ENCODE peak calls at places on chromosomes 6 and 20, in five cellular contexts. One of them, this sample, is unnamed.

GRCh38 chr20:16922834-16923233 is 174.7 kb downstream of the OTOR start:
- DNase-seq in transverse colon: no peak
- DNase-seq in ascending aorta: no peak
- DNase-seq in GM23248: peak; percentile 90
- DNase-seq in heart right ventricle: no peak
- DNase-seq in this sample: no peak

GRCh38 chr6:84411060-84411629 is 183.7 kb upstream of the CEP162 start:
- DNase-seq in GM23248: peak; percentile 94
- DNase-seq in transverse colon: no peak
- DNase-seq in ascending aorta: peak; percentile 65
- DNase-seq in heart right ventricle: no peak
- DNase-seq in this sample: no peak

GRCh38 chr6:155706341-155706740 is 250.7 kb upstream of the NOX3 start:
- DNase-seq in GM23248: no peak
- DNase-seq in heart right ventricle: no peak
- DNase-seq in ascending aorta: no peak
- DNase-seq in transverse colon: no peak
- DNase-seq in this sample: no peak

GRCh38 chr6:81241717-81242116 is 510.8 kb downstream of the TENT5A start:
- DNase-seq in heart right ventricle: no peak
- DNase-seq in GM23248: peak; percentile 65
- DNase-seq in ascending aorta: no peak
- DNase-seq in transverse colon: no peak
- DNase-seq in this sample: no peak

GRCh38 chr6:31663087-31663960 is 1.5 kb downstream of the GPANK1 start:
- DNase-seq in ascending aorta: no peak
- DNase-seq in GM23248: peak; percentile 72
- DNase-seq in transverse colon: no peak
- DNase-seq in heart right ventricle: no peak
- DNase-seq in this sample: no peak

GRCh38 chr20:51739722-51740249 is 28.4 kb downstream of the ATP9A start:
- DNase-seq in GM23248: no peak
- DNase-seq in transverse colon: no peak
- DNase-seq in ascending aorta: no peak
- DNase-seq in heart right ventricle: no peak
- DNase-seq in this sample: no peak

GRCh38 chr20:47676219-47676721 is 109.0 kb downstream of the SULF2 start:
- DNase-seq in GM23248: no peak
- DNase-seq in ascending aorta: no peak
- DNase-seq in heart right ventricle: no peak
- DNase-seq in transverse colon: no peak
- DNase-seq in this sample: no peak

GRCh38 chr20:24842591-24843442 is 106.3 kb upstream of the CST7 start:
- DNase-seq in ascending aorta: no peak
- DNase-seq in GM23248: no peak
- DNase-seq in heart right ventricle: no peak
- DNase-seq in transverse colon: peak; percentile 49
- DNase-seq in this sample: no peak

GRCh38 chr20:24781061-24781980 is 167.7 kb upstream of the CST7 start:
- DNase-seq in GM23248: peak; percentile 77
- DNase-seq in transverse colon: no peak
- DNase-seq in ascending aorta: peak; percentile 59
- DNase-seq in heart right ventricle: no peak
- DNase-seq in this sample: no peak

GRCh38 chr6:30565772-30566171 is 5.5 kb upstream of the ABCF1 start:
- DNase-seq in ascending aorta: no peak
- DNase-seq in heart right ventricle: no peak
- DNase-seq in GM23248: no peak
- DNase-seq in transverse colon: no peak
- DNase-seq in this sample: no peak

GRCh38 chr6:98323605-98324004 is 510.8 kb upstream of the POU3F2 start:
- DNase-seq in ascending aorta: no peak
- DNase-seq in heart right ventricle: no peak
- DNase-seq in transverse colon: no peak
- DNase-seq in GM23248: no peak
- DNase-seq in this sample: no peak
- H3K27ac ChIP-seq in ascending aorta: no peak overlapping the region
- H3K27ac ChIP-seq in heart right ventricle: no peak overlapping the region
- H3K27ac ChIP-seq in transverse colon: no peak overlapping the region
- H3K27ac ChIP-seq in GM23248: no peak overlapping the region
- H3K27ac ChIP-seq in this sample: no peak overlapping the region

GRCh38 chr6:79453558-79454042 is 83.6 kb downstream of the LCA5 start:
- DNase-seq in ascending aorta: no peak
- DNase-seq in heart right ventricle: no peak
- DNase-seq in transverse colon: no peak
- DNase-seq in GM23248: peak; percentile 84
- DNase-seq in this sample: no peak
- H3K27ac ChIP-seq in ascending aorta: no peak overlapping the region
- H3K27ac ChIP-seq in heart right ventricle: no peak overlapping the region
- H3K27ac ChIP-seq in transverse colon: no peak overlapping the region
- H3K27ac ChIP-seq in GM23248: peak overlapping the region; percentile 62
- H3K27ac ChIP-seq in this sample: no peak overlapping the region

GRCh38 chr6:16850332-16851022 is 89.2 kb upstream of the ATXN1 start:
- DNase-seq in heart right ventricle: no peak
- DNase-seq in transverse colon: no peak
- DNase-seq in ascending aorta: no peak
- DNase-seq in GM23248: no peak
- DNase-seq in this sample: no peak

GRCh38 chr6:16849280-16850210 is 88.3 kb upstream of the ATXN1 start:
- DNase-seq in ascending aorta: no peak
- DNase-seq in GM23248: peak; percentile 62
- DNase-seq in heart right ventricle: no peak
- DNase-seq in transverse colon: peak; percentile 9
- DNase-seq in this sample: no peak

GRCh38 chr6:16854986-16855385 is 93.7 kb upstream of the ATXN1 start:
- DNase-seq in ascending aorta: no peak
- DNase-seq in transverse colon: no peak
- DNase-seq in heart right ventricle: no peak
- DNase-seq in GM23248: peak; percentile 33
- DNase-seq in this sample: no peak

GRCh38 chr6:16851044-16851540 is 89.8 kb upstream of the ATXN1 start:
- DNase-seq in ascending aorta: no peak
- DNase-seq in heart right ventricle: no peak
- DNase-seq in transverse colon: no peak
- DNase-seq in GM23248: no peak
- DNase-seq in this sample: no peak

GRCh38 chr6:16851758-16852157 is 90.5 kb upstream of the ATXN1 start:
- DNase-seq in GM23248: no peak
- DNase-seq in transverse colon: no peak
- DNase-seq in ascending aorta: no peak
- DNase-seq in heart right ventricle: no peak
- DNase-seq in this sample: no peak
- H3K27ac ChIP-seq in GM23248: no peak overlapping the region
- H3K27ac ChIP-seq in transverse colon: no peak overlapping the region
- H3K27ac ChIP-seq in ascending aorta: no peak overlapping the region
- H3K27ac ChIP-seq in heart right ventricle: no peak overlapping the region
- H3K27ac ChIP-seq in this sample: no peak overlapping the region

GRCh38 chr6:169800668-169801395 is 49.4 kb downstream of the ERMARD start:
- DNase-seq in ascending aorta: peak; percentile 58
- DNase-seq in heart right ventricle: no peak
- DNase-seq in GM23248: peak; percentile 85
- DNase-seq in transverse colon: peak; percentile 30
- DNase-seq in this sample: peak; percentile 34
- H3K27ac ChIP-seq in ascending aorta: no peak overlapping the region
- H3K27ac ChIP-seq in heart right ventricle: no peak overlapping the region
- H3K27ac ChIP-seq in GM23248: no peak overlapping the region
- H3K27ac ChIP-seq in transverse colon: no peak overlapping the region
- H3K27ac ChIP-seq in this sample: no peak overlapping the region

DNA sequence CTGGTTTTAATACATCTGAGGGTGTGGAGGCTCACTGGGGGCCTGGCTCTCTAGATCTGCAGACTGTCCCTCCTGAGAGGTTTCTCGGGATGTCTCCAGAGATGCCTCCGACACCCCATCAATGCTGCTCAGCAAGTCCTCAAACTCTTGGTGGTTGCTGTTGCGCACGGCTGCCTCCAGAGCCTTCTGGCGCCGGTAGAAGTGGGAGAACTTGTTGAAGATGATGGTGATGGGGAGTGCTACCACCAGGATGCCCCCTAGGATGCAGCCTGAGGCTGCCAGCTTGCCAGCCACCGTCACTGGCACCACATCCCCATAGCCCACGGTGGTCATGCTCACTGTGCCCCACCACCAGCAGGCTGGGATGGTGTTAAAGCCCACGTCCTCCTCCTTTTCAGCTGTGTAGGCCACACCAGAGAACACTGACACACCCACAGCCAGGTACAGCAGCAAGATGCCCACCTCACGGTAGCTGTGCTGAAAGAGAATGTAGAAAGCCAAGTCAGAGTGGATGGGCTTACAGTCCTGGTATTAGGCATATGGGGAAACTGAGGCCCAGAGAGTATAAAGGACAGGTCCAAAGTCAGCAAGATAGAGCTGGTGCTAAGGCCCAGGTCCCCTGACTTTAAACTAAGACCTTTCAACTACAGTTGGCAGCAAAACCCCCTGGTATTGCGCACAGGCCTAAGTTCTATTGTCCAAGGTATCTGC is 5.9 kb downstream of the KCNS1 start:
- DNase-seq in ascending aorta: no peak
- DNase-seq in heart right ventricle: no peak
- DNase-seq in GM23248: no peak
- DNase-seq in transverse colon: no peak
- DNase-seq in this sample: no peak
- H3K27ac ChIP-seq in ascending aorta: no peak overlapping the region
- H3K27ac ChIP-seq in heart right ventricle: no peak overlapping the region
- H3K27ac ChIP-seq in GM23248: no peak overlapping the region
- H3K27ac ChIP-seq in transverse colon: no peak overlapping the region
- H3K27ac ChIP-seq in this sample: no peak overlapping the region

DNA sequence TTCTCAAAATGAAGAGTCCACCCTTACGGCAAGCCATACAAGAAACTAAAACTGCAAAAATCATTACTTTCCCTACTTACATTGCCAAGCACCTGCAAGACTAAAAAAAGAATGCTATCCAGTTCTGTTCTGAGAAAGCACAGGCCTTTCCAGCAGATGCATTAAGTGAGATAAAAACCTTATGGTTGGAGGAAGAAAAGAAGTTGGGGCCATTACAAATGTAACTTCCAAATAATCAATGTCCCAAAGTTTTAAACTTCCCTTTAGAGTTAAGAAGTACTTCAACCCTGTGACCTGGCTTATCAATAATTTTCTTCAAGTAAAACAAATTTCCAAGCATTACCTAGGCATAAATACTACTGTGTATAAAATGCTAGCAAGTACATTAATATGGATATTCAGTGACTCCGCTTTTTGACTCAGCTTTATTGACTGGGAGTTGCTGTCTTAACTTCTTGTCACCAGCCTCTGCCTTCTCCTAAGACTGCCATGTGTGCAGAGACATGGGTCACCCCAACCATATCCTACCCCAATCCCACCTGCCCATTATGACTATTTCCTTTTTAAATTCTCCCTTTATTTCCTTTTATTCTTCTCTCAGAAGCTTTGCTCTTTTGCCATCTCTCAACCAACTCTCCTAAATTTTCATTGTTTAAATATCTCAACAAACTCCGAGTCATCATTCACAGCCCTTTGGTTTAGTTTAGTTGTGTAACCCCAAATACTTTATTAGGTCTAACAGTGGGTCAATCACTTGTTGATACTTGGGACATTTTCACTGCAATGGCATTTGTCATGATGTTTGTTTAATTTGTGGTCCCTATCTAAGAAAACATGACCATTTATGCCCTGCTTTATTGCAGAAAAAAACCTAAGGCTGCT is 49.7 kb downstream of the SLC22A23 start:
- DNase-seq in heart right ventricle: no peak
- DNase-seq in GM23248: no peak
- DNase-seq in ascending aorta: no peak
- DNase-seq in transverse colon: no peak
- DNase-seq in this sample: no peak
- H3K27ac ChIP-seq in heart right ventricle: no peak overlapping the region
- H3K27ac ChIP-seq in GM23248: no peak overlapping the region
- H3K27ac ChIP-seq in ascending aorta: no peak overlapping the region
- H3K27ac ChIP-seq in transverse colon: peak overlapping the region; percentile 82
- H3K27ac ChIP-seq in this sample: no peak overlapping the region

GRCh38 chr6:2859325-2859700 is 17.6 kb upstream of the SERPINB1 start:
- DNase-seq in transverse colon: no peak
- DNase-seq in ascending aorta: no peak
- DNase-seq in GM23248: no peak
- DNase-seq in heart right ventricle: no peak
- DNase-seq in this sample: no peak

GRCh38 chr6:2857185-2857579 is 15.5 kb upstream of the SERPINB1 start:
- DNase-seq in transverse colon: no peak
- DNase-seq in heart right ventricle: no peak
- DNase-seq in ascending aorta: no peak
- DNase-seq in GM23248: no peak
- DNase-seq in this sample: no peak

GRCh38 chr6:2858678-2859324 is 17.1 kb upstream of the SERPINB1 start:
- DNase-seq in GM23248: no peak
- DNase-seq in heart right ventricle: no peak
- DNase-seq in transverse colon: no peak
- DNase-seq in ascending aorta: no peak
- DNase-seq in this sample: no peak

GRCh38 chr6:2855061-2855519 is 13.4 kb upstream of the SERPINB1 start:
- DNase-seq in ascending aorta: no peak
- DNase-seq in GM23248: no peak
- DNase-seq in transverse colon: no peak
- DNase-seq in heart right ventricle: no peak
- DNase-seq in this sample: no peak

DNA sequence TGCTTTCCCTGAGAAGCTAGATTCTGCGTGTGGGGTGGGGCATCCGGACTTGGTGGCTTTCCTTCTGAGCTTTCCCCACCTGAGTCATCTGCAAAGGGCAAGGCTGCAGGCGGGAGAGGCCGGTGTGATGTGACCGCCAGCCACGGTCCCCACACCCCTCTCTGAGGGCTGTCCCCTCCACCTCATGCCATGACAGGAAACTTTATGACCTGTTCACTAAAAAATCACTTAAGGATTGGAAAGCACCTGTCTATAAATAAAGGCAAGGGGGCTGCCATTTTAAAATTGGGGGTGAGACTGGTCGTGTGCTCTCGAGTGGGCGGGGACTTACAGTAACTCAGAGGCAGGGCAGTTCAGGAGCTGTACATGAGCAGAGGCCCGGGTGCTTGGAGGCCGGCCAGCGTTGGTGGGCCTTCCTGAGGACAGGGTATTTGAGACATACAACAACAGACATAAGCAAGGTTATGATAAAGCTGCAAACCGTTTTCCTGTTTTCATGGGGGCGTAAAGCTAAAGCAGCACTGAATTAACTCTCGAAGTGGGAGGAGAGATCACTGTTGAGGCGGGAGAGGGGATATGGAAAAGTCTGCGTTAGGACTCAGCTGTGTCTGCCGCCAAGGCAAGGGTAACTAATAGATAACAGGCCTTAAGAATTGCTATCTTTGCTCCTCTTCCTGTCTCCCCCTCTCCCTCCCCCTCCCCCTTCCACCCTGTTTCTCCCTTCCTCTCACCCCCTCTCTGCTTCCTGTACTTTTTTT is 16.1 kb upstream of the SERPINB1 start:
- DNase-seq in transverse colon: peak; percentile 51
- DNase-seq in ascending aorta: no peak
- DNase-seq in GM23248: no peak
- DNase-seq in heart right ventricle: peak; percentile 58
- DNase-seq in this sample: peak; percentile 74
- H3K27ac ChIP-seq in transverse colon: peak overlapping the region; percentile 76
- H3K27ac ChIP-seq in ascending aorta: peak overlapping the region; percentile 68
- H3K27ac ChIP-seq in GM23248: no peak overlapping the region
- H3K27ac ChIP-seq in heart right ventricle: peak overlapping the region; percentile 69
- H3K27ac ChIP-seq in this sample: peak overlapping the region; percentile 93

This sample was measured in adrenal gland.